ENCODE peak calls at places on chromosomes 7 and 10, in seven cellular contexts. V is activated T-cell treated with anti-CD3 and anti-CD28 coated beads, Interleukin-2, amount 50 U/mL, for 24 hours; C is hypothalamus; R is colonic mucosa; M is LoVo; W is tibial nerve; J is iris pigment epithelial cell. P is an unnamed sample.

GRCh38 chr10:62377966-62378365 is 3.8 kb downstream of the ZNF365 start:
- DNase-seq in J (no peak), W (no peak), R (no peak), V (no peak), C (no peak), M (no peak), P (no peak)

GRCh38 chr10:4343798-4344370 is 482.1 kb upstream of the AKR1E2 start:
- DNase-seq in W (no peak), C (no peak), M (no peak), J (no peak), R (no peak), V (no peak), P (no peak)

GRCh38 chr7:74206589-74207120 is 3.2 kb upstream of the LAT2 start:
- DNase-seq in J (peak), R (peak), M (peak), W (peak), V (peak), C (peak), P (peak)

GRCh38 chr7:108824840-108825540 is 255.3 kb downstream of the DNAJB9 start:
- DNase-seq in M (no peak), C (no peak), J (peak), V (no peak), R (no peak), W (no peak), P (no peak)

GRCh38 chr10:43824934-43825333 is 176.3 kb upstream of the ZNF32 start:
- DNase-seq in V (no peak), R (peak), J (peak), C (no peak), W (peak), M (no peak), P (no peak)

GRCh38 chr10:15370212-15370740 is 813 bp downstream of the FAM171A1 start:
- DNase-seq in V (peak), C (peak), R (peak), M (no peak), W (no peak), J (peak), P (no peak)

GRCh38 chr10:79246209-79246581 is 101.1 kb upstream of the PPIF start:
- DNase-seq in J (no peak), W (no peak), R (no peak), C (peak), V (no peak), M (no peak), P (peak)

GRCh38 chr10:129387258-129387525 is 79.8 kb upstream of the MGMT start:
- DNase-seq in M (no peak), C (no peak), J (no peak), V (no peak), R (no peak), W (no peak), P (no peak)

GRCh38 chr10:125472037-125472607 is 210.8 kb downstream of the TEX36 start:
- DNase-seq in M (peak), V (no peak), R (peak), W (no peak), C (no peak), J (no peak), P (no peak)

GRCh38 chr10:110802551-110803238 is 69.0 kb upstream of the PDCD4 start:
- DNase-seq in C (no peak), W (peak), R (peak), J (peak), M (peak), V (no peak), P (peak)

GRCh38 chr7:70788276-70788675 is 343.7 kb upstream of the GALNT17 start:
- DNase-seq in C (no peak), W (no peak), V (no peak), J (peak), M (no peak), R (no peak), P (no peak)

GRCh38 chr7:151833213-151833651 is 43.7 kb downstream of the PRKAG2 start:
- DNase-seq in J (no peak), V (no peak), C (no peak), M (no peak), W (no peak), R (no peak), P (no peak)

GRCh38 chr10:48990226-48990625 is 50.6 kb upstream of the LRRC18 start:
- DNase-seq in R (no peak), J (no peak), W (no peak), C (no peak), V (no peak), M (no peak), P (no peak)

GRCh38 chr10:9209105-9209798 is 1154.8 kb downstream of the GATA3 start:
- DNase-seq in V (peak), J (peak), M (peak), R (peak), W (peak), C (peak), P (peak)

GRCh38 chr10:1659221-1659791 is 78.0 kb downstream of the ADARB2 start:
- DNase-seq in V (no peak), C (no peak), M (no peak), R (no peak), W (no peak), J (no peak), P (no peak)

GRCh38 chr7:92159-92767 is 100.1 kb upstream of the FAM20C start:
- DNase-seq in M (no peak), R (no peak), C (no peak), V (no peak), W (no peak), J (no peak), P (no peak)

GRCh38 chr7:70474639-70475234 is 657.2 kb upstream of the GALNT17 start:
- DNase-seq in C (no peak), W (no peak), J (no peak), V (no peak), R (no peak), M (no peak), P (peak)

GRCh38 chr10:62095341-62096071 is 173.1 kb downstream of the RTKN2 start:
- DNase-seq in W (no peak), J (peak), V (no peak), M (no peak), R (peak), C (no peak), P (no peak)

GRCh38 chr10:24132741-24133140 is 76.2 kb upstream of the KIAA1217 start:
- DNase-seq in V (no peak), C (no peak), J (peak), R (no peak), M (no peak), W (no peak), P (no peak)

GRCh38 chr10:44198780-44199097 is 186.2 kb downstream of the CXCL12 start:
- DNase-seq in R (no peak), J (no peak), C (no peak), W (peak), V (no peak), M (no peak), P (no peak)

GRCh38 chr10:13712799-13713581 is 126.2 kb downstream of the PRPF18 start:
- DNase-seq in W (peak), V (no peak), M (no peak), R (peak), J (peak), C (no peak), P (no peak)

GRCh38 chr7:82019538-82019937 is 249.7 kb upstream of the HGF start:
- DNase-seq in R (no peak), W (no peak), C (no peak), M (no peak), V (no peak), J (no peak), P (no peak)

GRCh38 chr10:97106207-97106606 is 79.6 kb downstream of the SLIT1 start:
- DNase-seq in J (no peak), R (no peak), V (no peak), W (no peak), C (no peak), M (no peak), P (no peak)

GRCh38 chr10:27192284-27192683 is 37.1 kb downstream of the MASTL start:
- DNase-seq in R (no peak), W (no peak), J (peak), C (no peak), V (no peak), M (peak), P (no peak)

GRCh38 chr7:584122-584465 is 64.4 kb upstream of the PDGFA start:
- DNase-seq in M (no peak), W (no peak), V (peak), R (peak), C (no peak), J (no peak), P (no peak)

GRCh38 chr7:1312098-1313070 is 79.7 kb downstream of the UNCX start:
- DNase-seq in R (no peak), M (no peak), V (no peak), W (no peak), J (no peak), C (no peak), P (no peak)

GRCh38 chr7:69817096-69817495 is 218.8 kb downstream of the AUTS2 start:
- DNase-seq in M (no peak), J (peak), R (no peak), V (no peak), W (no peak), C (no peak), P (no peak)

GRCh38 chr7:80392229-80393169 is 119.4 kb downstream of the GNAT3 start:
- DNase-seq in J (peak), M (peak), V (no peak), C (no peak), R (no peak), W (no peak), P (peak)

GRCh38 chr10:20233423-20233822 is 417.2 kb downstream of the PLXDC2 start:
- DNase-seq in V (no peak), M (no peak), C (no peak), W (no peak), R (no peak), J (no peak), P (no peak)

GRCh38 chr10:129972145-129972965 is 8.3 kb upstream of the EBF3 start:
- DNase-seq in R (no peak), W (no peak), V (no peak), M (no peak), J (no peak), C (no peak), P (no peak)

GRCh38 chr10:17213646-17214349 is 12.3 kb upstream of the TRDMT1 start:
- DNase-seq in J (peak), V (no peak), C (no peak), M (no peak), R (no peak), W (no peak), P (no peak)

GRCh38 chr10:86956841-86957448 is 470 bp downstream of the MMRN2 start:
- DNase-seq in W (no peak), V (no peak), J (no peak), M (no peak), R (no peak), C (no peak), P (no peak)

GRCh38 chr7:128200376-128200775 is 40.7 kb upstream of the LEP start:
- DNase-seq in V (no peak), M (no peak), C (no peak), J (no peak), W (no peak), R (no peak), P (peak)

GRCh38 chr7:36202347-36202896 is 49.4 kb downstream of the EEPD1 start:
- DNase-seq in J (peak), C (no peak), R (no peak), W (no peak), M (no peak), V (no peak), P (no peak)

GRCh38 chr10:87585565-87586514 is 73.8 kb upstream of the PAPSS2 start:
- DNase-seq in W (no peak), V (no peak), C (no peak), R (peak), M (peak), J (peak), P (no peak)

GRCh38 chr10:6924166-6924565 is 344.1 kb upstream of the PRKCQ start:
- DNase-seq in J (no peak), R (no peak), V (no peak), M (no peak), W (no peak), C (no peak), P (no peak)

GRCh38 chr10:32189400-32190084 is 133.3 kb upstream of the KIF5B start:
- DNase-seq in V (no peak), J (peak), W (no peak), M (peak), C (no peak), R (peak), P (no peak)

P was measured in left lobe of liver.